ENCODE peak calls at places on chromosomes 6 and 20, in ten cellular contexts. X is mucosa of descending colon; N is uterus; G is HepG2; E is GM23338; Z is CD8-positive, alpha-beta T cell; O is upper lobe of left lung; A is psoas muscle; T is BE2C; H is lung. U is an unnamed sample. For H3K36me3, the result is how much of the 10 kb centered on the place peaks cover.

GRCh38 chr20:35743693-35744491 is 1.8 kb upstream of the RBM39 start:
- DNase-seq in G (peak), Z (no peak), T (no peak), A (no peak), O (no peak), N (no peak), X (peak), E (no peak), H (no peak), U (no peak)

GRCh38 chr6:170111141-170111664 is 179.7 kb downstream of the DLL1 start:
- DNase-seq in X (no peak), H (no peak), T (no peak), G (no peak), A (no peak), N (no peak), Z (no peak), O (no peak), E (no peak), U (no peak)

GRCh38 chr6:44386364-44386928 is 1.1 kb upstream of the CDC5L start:
- DNase-seq in G (no peak), X (peak), O (peak), E (no peak), T (no peak), H (peak), A (peak), Z (no peak), N (peak), U (peak)

GRCh38 chr6:159633196-159633595 is 59.8 kb downstream of the SOD2 start:
- DNase-seq in G (peak), E (peak), N (no peak), A (no peak), O (no peak), Z (no peak), T (peak), X (no peak), H (no peak), U (no peak)

GRCh38 chr6:159899994-159900745 is 9.4 kb downstream of the MAS1 start:
- DNase-seq in E (no peak), A (no peak), T (no peak), O (no peak), N (no peak), H (no peak), X (no peak), G (no peak), Z (no peak), U (peak)

GRCh38 chr6:151391021-151391470 is 313 bp downstream of the ZBTB2 start:
- DNase-seq in H (peak), X (peak), Z (peak), N (peak), A (peak), T (peak), G (peak), O (peak), E (peak), U (no peak)

GRCh38 chr6:67889682-67889995 is 745.4 kb upstream of the ADGRB3 start:
- DNase-seq in Z (no peak), O (no peak), H (no peak), A (no peak), T (no peak), G (no peak), E (no peak), N (no peak), X (no peak), U (no peak)

GRCh38 chr6:132365319-132365907 is 35.9 kb downstream of the MOXD1 start:
- DNase-seq in E (peak), O (no peak), N (no peak), X (no peak), T (peak), H (no peak), Z (no peak), A (no peak), G (no peak), U (no peak)

GRCh38 chr6:138287144-138287955 is 69.1 kb upstream of the PBOV1 start:
- DNase-seq in H (peak), Z (peak), O (peak), A (no peak), N (no peak), X (peak), T (no peak), G (peak), E (peak), U (no peak)

GRCh38 chr6:27966816-27967426 is 9.9 kb downstream of the OR2B6 start:
- DNase-seq in G (no peak), O (no peak), N (no peak), H (no peak), E (no peak), X (no peak), A (no peak), T (no peak), Z (no peak), U (no peak)

GRCh38 chr6:41375598-41376151 is 40.3 kb downstream of the NCR2 start:
- DNase-seq in N (no peak), X (no peak), A (no peak), Z (no peak), G (no peak), T (no peak), E (peak), O (no peak), H (no peak), U (no peak)

GRCh38 chr20:44651507-44652373 is at the start of gene ADA:
- DNase-seq in Z (peak), N (peak), H (peak), O (peak), T (peak), G (peak), X (peak), E (peak), A (peak), U (no peak)
- TF ChIP-seq CTCF in Z (no peak), N (no peak), H (no peak), O (no peak), T (no peak), G (no peak), X (no peak), E (no peak), A (no peak), U (peak)

GRCh38 chr6:35476004-35476403 is 7.8 kb downstream of the RPL10A start:
- DNase-seq in X (no peak), T (no peak), H (no peak), Z (no peak), O (no peak), G (no peak), A (peak), E (peak), N (no peak), U (no peak)
- H3K36me3 ChIP-seq in X (under half), T (under half), H (under half), Z (under half), O (under half), G (under half), A (half or more), E (under half), N (under half), U (under half)

GRCh38 chr6:13485923-13486557 is 1.4 kb downstream of the GFOD1 start:
- DNase-seq in Z (no peak), E (peak), G (peak), O (peak), X (peak), A (peak), N (no peak), T (peak), H (no peak), U (no peak)

GRCh38 chr6:13486679-13487121 is 700 bp downstream of the GFOD1 start:
- DNase-seq in G (peak), Z (peak), O (peak), E (peak), H (peak), X (peak), T (peak), A (peak), N (peak), U (no peak)

GRCh38 chr6:13485303-13485702 is 2.1 kb downstream of the GFOD1 start:
- DNase-seq in O (no peak), Z (no peak), T (no peak), G (no peak), X (no peak), H (no peak), E (no peak), N (no peak), A (no peak), U (no peak)

GRCh38 chr6:13484138-13484708 is 3.2 kb downstream of the GFOD1 start:
- DNase-seq in H (no peak), T (no peak), N (no peak), Z (no peak), E (no peak), G (peak), A (no peak), O (no peak), X (no peak), U (no peak)

DNA sequence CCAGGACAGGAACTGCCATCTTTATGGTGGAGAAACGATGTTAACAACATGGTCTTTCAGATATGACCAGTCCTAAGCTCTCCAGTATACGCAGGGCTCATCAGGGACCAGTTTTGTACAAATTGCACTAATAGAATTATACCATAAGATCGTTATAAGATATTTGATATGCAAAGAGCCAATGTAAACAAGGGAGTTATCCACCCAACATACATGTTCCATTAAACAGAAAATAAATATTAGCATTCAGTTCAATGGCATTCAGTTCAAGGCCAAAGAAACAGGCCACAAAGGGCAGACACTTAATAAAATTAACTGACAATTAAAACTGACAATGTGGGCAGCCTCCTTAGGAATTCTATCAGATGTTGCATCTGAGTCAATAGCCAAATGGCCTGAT is 2.6 kb downstream of the GFOD1 start:
- DNase-seq in Z (no peak), O (no peak), H (no peak), N (no peak), X (no peak), G (no peak), T (no peak), E (no peak), A (no peak), U (no peak)
- H3K4me3 ChIP-seq in Z (no peak), O (peak), H (no peak), N (no peak), X (no peak), G (peak), T (peak), E (peak), A (peak), U (no peak)

DNA sequence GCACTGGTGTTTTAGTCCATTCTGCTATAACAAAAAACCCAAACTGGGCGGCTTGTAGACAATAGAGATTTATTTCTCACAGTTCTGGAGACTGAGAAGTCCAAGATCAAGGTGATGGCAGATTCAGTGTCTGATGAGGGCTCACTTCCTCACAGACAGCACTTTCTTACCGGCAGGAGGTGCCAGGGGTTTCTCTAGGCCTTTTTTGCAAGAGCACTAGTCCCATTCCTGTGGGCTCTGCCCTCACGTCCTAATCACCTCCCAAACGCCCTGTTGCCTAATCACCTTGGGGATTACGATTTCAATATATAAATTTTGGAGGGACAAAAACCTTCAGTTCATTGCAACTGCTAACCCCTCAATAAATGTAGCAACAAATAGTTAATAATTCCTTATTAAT is 140.0 kb upstream of the SGK1 start:
- DNase-seq in N (no peak), E (peak), X (no peak), T (no peak), A (no peak), Z (no peak), G (no peak), O (no peak), H (no peak), U (no peak)
- TF ChIP-seq CTCF in N (no peak), E (no peak), X (no peak), T (no peak), A (no peak), Z (no peak), G (no peak), O (no peak), H (no peak), U (no peak)

GRCh38 chr20:58241766-58242465 is 13.5 kb upstream of the ANKRD60 start:
- DNase-seq in Z (no peak), N (no peak), X (no peak), O (no peak), T (no peak), A (no peak), H (no peak), G (no peak), E (no peak), U (no peak)
- H3K36me3 ChIP-seq in Z (under half), N (under half), X (under half), O (under half), T (under half), A (half or more), H (under half), G (under half), E (under half), U (under half)

GRCh38 chr6:107634147-107635057 is 144.5 kb downstream of the SOBP start:
- DNase-seq in T (no peak), A (peak), H (no peak), G (no peak), N (no peak), O (no peak), Z (no peak), E (peak), X (no peak), U (no peak)
- H3K4me3 ChIP-seq in T (no peak), A (peak), H (no peak), G (no peak), N (no peak), O (peak), Z (peak), E (peak), X (no peak), U (no peak)

GRCh38 chr6:1726341-1726763 is 116.6 kb downstream of the FOXC1 start:
- DNase-seq in A (no peak), T (no peak), X (no peak), H (no peak), O (no peak), N (no peak), Z (no peak), G (no peak), E (peak), U (no peak)
- TF ChIP-seq CTCF in A (no peak), T (no peak), X (no peak), H (no peak), O (no peak), N (no peak), Z (no peak), G (no peak), E (no peak), U (no peak)